ENCODE peak calls at places on chromosomes 16 and 17, in seven cellular contexts. One of them, this sample, is unnamed. For H3K4me1, the result is how much of the 10 kb centered on the place peaks cover.

GRCh38 chr16:80147021-80147680 is 393.6 kb upstream of the DYNLRB2 start:
- DNase-seq in mesenchymal stem cell: no peak
- DNase-seq in neuronal stem cell: no peak
- DNase-seq in trophoblast cell: no peak
- DNase-seq in H9: no peak
- DNase-seq in mesendoderm: no peak
- DNase-seq in H1: no peak
- DNase-seq in this sample: no peak

GRCh38 chr17:5050281-5050680 is 15.1 kb upstream of the SLC52A1 start:
- DNase-seq in mesenchymal stem cell: peak
- DNase-seq in neuronal stem cell: no peak
- DNase-seq in trophoblast cell: peak
- DNase-seq in H9: no peak
- DNase-seq in mesendoderm: no peak
- DNase-seq in H1: no peak
- DNase-seq in this sample: peak

GRCh38 chr16:8127096-8127495 is 463.2 kb downstream of the TMEM114 start:
- DNase-seq in mesenchymal stem cell: no peak
- DNase-seq in neuronal stem cell: no peak
- DNase-seq in trophoblast cell: no peak
- DNase-seq in H9: no peak
- DNase-seq in mesendoderm: no peak
- DNase-seq in H1: no peak
- DNase-seq in this sample: no peak

GRCh38 chr16:22027633-22028032 is 19.7 kb downstream of the MOSMO start:
- DNase-seq in mesenchymal stem cell: peak
- DNase-seq in neuronal stem cell: no peak
- DNase-seq in trophoblast cell: no peak
- DNase-seq in H9: no peak
- DNase-seq in mesendoderm: no peak
- DNase-seq in H1: no peak
- DNase-seq in this sample: no peak

GRCh38 chr16:22007159-22007508 is 777 bp upstream of the MOSMO start:
- DNase-seq in mesenchymal stem cell: no peak
- DNase-seq in neuronal stem cell: no peak
- DNase-seq in trophoblast cell: no peak
- DNase-seq in H9: no peak
- DNase-seq in mesendoderm: no peak
- DNase-seq in H1: no peak
- DNase-seq in this sample: no peak

GRCh38 chr17:81417049-81417878 is 22.0 kb downstream of the BAHCC1 start:
- DNase-seq in mesenchymal stem cell: no peak
- DNase-seq in neuronal stem cell: no peak
- DNase-seq in trophoblast cell: no peak
- DNase-seq in H9: no peak
- DNase-seq in mesendoderm: no peak
- DNase-seq in H1: no peak
- DNase-seq in this sample: no peak

GRCh38 chr17:76026714-76027158 is 370 bp downstream of the EVPL start:
- DNase-seq in mesenchymal stem cell: no peak
- DNase-seq in neuronal stem cell: no peak
- DNase-seq in trophoblast cell: no peak
- DNase-seq in H9: peak
- DNase-seq in mesendoderm: no peak
- DNase-seq in H1: no peak
- DNase-seq in this sample: no peak

GRCh38 chr17:30956764-30957374 is 14.0 kb upstream of the RNF135 start:
- DNase-seq in mesenchymal stem cell: peak
- DNase-seq in neuronal stem cell: no peak
- DNase-seq in trophoblast cell: no peak
- DNase-seq in H9: peak
- DNase-seq in mesendoderm: peak
- DNase-seq in H1: no peak
- DNase-seq in this sample: no peak

GRCh38 chr16:74716355-74716754 is 15.7 kb upstream of the MLKL start:
- DNase-seq in mesenchymal stem cell: no peak
- DNase-seq in neuronal stem cell: no peak
- DNase-seq in trophoblast cell: no peak
- DNase-seq in H9: no peak
- DNase-seq in mesendoderm: no peak
- DNase-seq in H1: no peak
- DNase-seq in this sample: no peak

GRCh38 chr17:78962345-78962983 is 17.3 kb downstream of the LGALS3BP start:
- DNase-seq in mesenchymal stem cell: peak
- DNase-seq in neuronal stem cell: no peak
- DNase-seq in trophoblast cell: peak
- DNase-seq in H9: peak
- DNase-seq in mesendoderm: peak
- DNase-seq in H1: no peak
- DNase-seq in this sample: peak

GRCh38 chr17:8552582-8553320 is 77.8 kb downstream of the MYH10 start:
- DNase-seq in mesenchymal stem cell: no peak
- DNase-seq in neuronal stem cell: no peak
- DNase-seq in trophoblast cell: peak
- DNase-seq in H9: no peak
- DNase-seq in mesendoderm: no peak
- DNase-seq in H1: no peak
- DNase-seq in this sample: peak

GRCh38 chr16:78196527-78196926 is 97.1 kb downstream of the WWOX start:
- DNase-seq in mesenchymal stem cell: no peak
- DNase-seq in neuronal stem cell: no peak
- DNase-seq in trophoblast cell: no peak
- DNase-seq in H9: no peak
- DNase-seq in mesendoderm: no peak
- DNase-seq in H1: no peak
- DNase-seq in this sample: no peak

GRCh38 chr17:71110326-71110725 is 941.0 kb downstream of the KCNJ2 start:
- DNase-seq in mesenchymal stem cell: peak
- DNase-seq in neuronal stem cell: no peak
- DNase-seq in trophoblast cell: no peak
- DNase-seq in H9: no peak
- DNase-seq in mesendoderm: no peak
- DNase-seq in H1: no peak
- DNase-seq in this sample: no peak

GRCh38 chr17:57519199-57519598 is 225.9 kb downstream of the CCDC182 start:
- DNase-seq in mesenchymal stem cell: peak
- DNase-seq in neuronal stem cell: no peak
- DNase-seq in trophoblast cell: peak
- DNase-seq in H9: no peak
- DNase-seq in mesendoderm: peak
- DNase-seq in H1: peak
- DNase-seq in this sample: peak

GRCh38 chr16:51636913-51637743 is 486.1 kb upstream of the SALL1 start:
- DNase-seq in mesenchymal stem cell: peak
- DNase-seq in neuronal stem cell: no peak
- DNase-seq in trophoblast cell: no peak
- DNase-seq in H9: peak
- DNase-seq in mesendoderm: peak
- DNase-seq in H1: peak
- DNase-seq in this sample: no peak

GRCh38 chr16:30775381-30776099 is 11.5 kb downstream of the ZNF629 start:
- DNase-seq in mesenchymal stem cell: peak
- DNase-seq in neuronal stem cell: peak
- DNase-seq in trophoblast cell: peak
- DNase-seq in H9: peak
- DNase-seq in mesendoderm: peak
- DNase-seq in H1: peak
- DNase-seq in this sample: peak

GRCh38 chr17:73340093-73340596 is 28.3 kb upstream of the CDC42EP4 start:
- DNase-seq in mesenchymal stem cell: peak
- DNase-seq in neuronal stem cell: no peak
- DNase-seq in trophoblast cell: peak
- DNase-seq in H9: no peak
- DNase-seq in mesendoderm: no peak
- DNase-seq in H1: no peak
- DNase-seq in this sample: peak

GRCh38 chr17:41553176-41553575 is 18.7 kb downstream of the KRT9 start:
- DNase-seq in mesenchymal stem cell: no peak
- DNase-seq in neuronal stem cell: no peak
- DNase-seq in trophoblast cell: no peak
- DNase-seq in H9: no peak
- DNase-seq in mesendoderm: no peak
- DNase-seq in H1: no peak
- DNase-seq in this sample: peak

GRCh38 chr17:73493212-73493814 is 150.9 kb downstream of the SDK2 start:
- DNase-seq in mesenchymal stem cell: no peak
- DNase-seq in neuronal stem cell: no peak
- DNase-seq in trophoblast cell: no peak
- DNase-seq in H9: peak
- DNase-seq in mesendoderm: peak
- DNase-seq in H1: no peak
- DNase-seq in this sample: no peak

GRCh38 chr17:45290269-45290765 is 26.5 kb downstream of the MAP3K14 start:
- DNase-seq in mesenchymal stem cell: no peak
- DNase-seq in neuronal stem cell: no peak
- DNase-seq in trophoblast cell: no peak
- DNase-seq in H9: no peak
- DNase-seq in mesendoderm: no peak
- DNase-seq in H1: no peak
- DNase-seq in this sample: no peak

GRCh38 chr16:84045818-84046470 is 3.3 kb upstream of the SLC38A8 start:
- DNase-seq in mesenchymal stem cell: no peak
- DNase-seq in neuronal stem cell: no peak
- DNase-seq in trophoblast cell: no peak
- DNase-seq in H9: no peak
- DNase-seq in mesendoderm: no peak
- DNase-seq in H1: no peak
- DNase-seq in this sample: no peak

GRCh38 chr17:13204607-13205237 is 186.9 kb upstream of the ELAC2 start:
- DNase-seq in mesenchymal stem cell: no peak
- DNase-seq in neuronal stem cell: no peak
- DNase-seq in trophoblast cell: peak
- DNase-seq in H9: no peak
- DNase-seq in mesendoderm: peak
- DNase-seq in H1: no peak
- DNase-seq in this sample: no peak

GRCh38 chr17:2792541-2793169 is 3.6 kb upstream of the RAP1GAP2 start:
- DNase-seq in mesenchymal stem cell: no peak
- DNase-seq in neuronal stem cell: no peak
- DNase-seq in trophoblast cell: no peak
- DNase-seq in H9: no peak
- DNase-seq in mesendoderm: no peak
- DNase-seq in H1: no peak
- DNase-seq in this sample: no peak

GRCh38 chr17:28335959-28336871 is 654 bp downstream of the TNFAIP1 start:
- DNase-seq in mesenchymal stem cell: peak
- DNase-seq in neuronal stem cell: peak
- DNase-seq in trophoblast cell: peak
- DNase-seq in H9: peak
- DNase-seq in mesendoderm: peak
- DNase-seq in H1: no peak
- DNase-seq in this sample: peak

GRCh38 chr17:81904600-81905423 is 2.8 kb downstream of the NPB start:
- DNase-seq in mesenchymal stem cell: no peak
- DNase-seq in neuronal stem cell: no peak
- DNase-seq in trophoblast cell: no peak
- DNase-seq in H9: no peak
- DNase-seq in mesendoderm: no peak
- DNase-seq in H1: no peak
- DNase-seq in this sample: no peak

GRCh38 chr16:49700222-49700927 is 155.5 kb downstream of the ZNF423 start:
- DNase-seq in mesenchymal stem cell: no peak
- DNase-seq in neuronal stem cell: peak
- DNase-seq in trophoblast cell: no peak
- DNase-seq in H9: peak
- DNase-seq in mesendoderm: peak
- DNase-seq in H1: no peak
- DNase-seq in this sample: no peak

GRCh38 chr16:64083428-64084129 is 1038.3 kb downstream of the CDH11 start:
- DNase-seq in mesenchymal stem cell: no peak
- DNase-seq in neuronal stem cell: no peak
- DNase-seq in trophoblast cell: no peak
- DNase-seq in H9: no peak
- DNase-seq in mesendoderm: no peak
- DNase-seq in H1: no peak
- DNase-seq in this sample: no peak

DNA sequence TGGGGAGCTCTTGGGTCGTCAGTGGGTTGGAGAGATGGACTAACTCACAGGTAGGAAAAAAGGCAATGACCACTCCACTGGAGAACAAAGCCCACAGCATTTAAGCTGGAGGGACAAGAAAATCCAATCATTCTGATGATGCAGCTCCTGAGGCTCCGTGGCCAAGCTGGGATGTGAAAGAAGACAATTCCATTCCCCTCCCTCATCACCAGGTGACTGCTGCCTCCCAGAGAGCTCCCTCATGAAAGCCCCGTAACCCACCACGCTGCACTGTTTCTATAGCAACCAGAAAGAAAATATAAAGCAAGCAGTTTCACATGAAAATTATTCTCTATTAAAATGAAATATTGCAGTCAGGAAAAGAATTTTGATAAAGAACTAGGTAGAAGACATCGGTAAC is 15.2 kb downstream of the ANKRD11 start:
- DNase-seq in mesenchymal stem cell: no peak
- DNase-seq in neuronal stem cell: no peak
- DNase-seq in trophoblast cell: peak
- DNase-seq in H9: no peak
- DNase-seq in mesendoderm: peak
- DNase-seq in H1: no peak
- DNase-seq in this sample: no peak
- H3K4me1 ChIP-seq in mesenchymal stem cell: under half
- H3K4me1 ChIP-seq in neuronal stem cell: under half
- H3K4me1 ChIP-seq in trophoblast cell: half or more
- H3K4me1 ChIP-seq in H9: under half
- H3K4me1 ChIP-seq in mesendoderm: under half
- H3K4me1 ChIP-seq in H1: under half
- H3K4me1 ChIP-seq in this sample: under half

GRCh38 chr17:42577140-42577531 is 393 bp downstream of the PSMC3IP start:
- DNase-seq in mesenchymal stem cell: peak
- DNase-seq in neuronal stem cell: peak
- DNase-seq in trophoblast cell: no peak
- DNase-seq in H9: no peak
- DNase-seq in mesendoderm: no peak
- DNase-seq in H1: no peak
- DNase-seq in this sample: no peak
- H3K18ac ChIP-seq in mesenchymal stem cell: no peak
- H3K18ac ChIP-seq in neuronal stem cell: peak
- H3K18ac ChIP-seq in trophoblast cell: peak
- H3K18ac ChIP-seq in H9: peak
- H3K18ac ChIP-seq in mesendoderm: no peak
- H3K18ac ChIP-seq in H1: peak
- H3K18ac ChIP-seq in this sample: no peak

GRCh38 chr16:85353013-85353412 is 240.7 kb upstream of the CIBAR2 start:
- DNase-seq in mesenchymal stem cell: no peak
- DNase-seq in neuronal stem cell: no peak
- DNase-seq in trophoblast cell: no peak
- DNase-seq in H9: no peak
- DNase-seq in mesendoderm: no peak
- DNase-seq in H1: no peak
- DNase-seq in this sample: no peak
- H3K4me1 ChIP-seq in mesenchymal stem cell: under half
- H3K4me1 ChIP-seq in neuronal stem cell: under half
- H3K4me1 ChIP-seq in trophoblast cell: half or more
- H3K4me1 ChIP-seq in H9: under half
- H3K4me1 ChIP-seq in mesendoderm: under half
- H3K4me1 ChIP-seq in H1: under half
- H3K4me1 ChIP-seq in this sample: under half

DNA sequence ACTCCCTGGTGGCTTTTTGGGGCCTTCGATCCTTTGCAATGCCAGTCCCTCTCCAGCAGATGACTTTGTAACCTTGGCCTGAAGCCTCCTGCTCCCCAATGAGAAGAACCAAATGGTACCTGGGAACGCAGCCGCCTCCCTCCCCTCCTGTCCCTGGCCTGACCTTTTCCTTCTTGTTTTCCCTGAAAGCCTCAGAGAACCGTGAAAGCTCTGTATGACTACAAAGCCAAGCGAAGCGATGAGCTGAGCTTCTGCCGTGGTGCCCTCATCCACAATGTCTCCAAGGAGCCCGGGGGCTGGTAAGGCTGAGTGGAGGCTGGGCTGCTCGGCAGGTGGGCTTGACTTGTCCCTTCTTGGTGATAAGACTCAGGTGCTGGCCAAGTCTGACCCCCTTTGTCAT is 88.0 kb downstream of the SDR42E1 start:
- DNase-seq in mesenchymal stem cell: no peak
- DNase-seq in neuronal stem cell: no peak
- DNase-seq in trophoblast cell: no peak
- DNase-seq in H9: no peak
- DNase-seq in mesendoderm: no peak
- DNase-seq in H1: no peak
- DNase-seq in this sample: no peak
- H3K18ac ChIP-seq in mesenchymal stem cell: no peak
- H3K18ac ChIP-seq in neuronal stem cell: no peak
- H3K18ac ChIP-seq in trophoblast cell: no peak
- H3K18ac ChIP-seq in H9: no peak
- H3K18ac ChIP-seq in mesendoderm: no peak
- H3K18ac ChIP-seq in H1: no peak
- H3K18ac ChIP-seq in this sample: no peak